ENCODE peak calls at places on chromosomes 12 and 14, in seven cellular contexts. K, Q, L, M, H, V and Y are unnamed samples.

GRCh38 chr12:124992874-124993567 is 424 bp upstream of the BRI3BP start:
- DNase-seq in M (peak), K (peak), L (peak), V (peak), Q (peak), H (peak), Y (peak)

GRCh38 chr12:108635997-108636808 is 2.5 kb upstream of the SELPLG start:
- DNase-seq in Q (no peak), L (no peak), H (no peak), V (no peak), M (no peak), K (no peak), Y (no peak)

GRCh38 chr14:105365101-105365500 is 33.2 kb upstream of the TEX22 start:
- DNase-seq in K (no peak), L (no peak), M (no peak), Q (no peak), H (no peak), V (no peak), Y (no peak)

GRCh38 chr12:47739959-47740358 is 14.7 kb upstream of the ENDOU start:
- DNase-seq in K (no peak), L (no peak), V (no peak), M (no peak), H (no peak), Q (no peak), Y (no peak)

GRCh38 chr12:132414634-132415340 is 75.2 kb upstream of the FBRSL1 start:
- DNase-seq in H (peak), M (peak), V (peak), K (peak), Q (peak), L (peak), Y (peak)

GRCh38 chr14:102774391-102775153 is 2.7 kb upstream of the TRAF3 start:
- DNase-seq in Q (peak), L (peak), K (peak), H (peak), V (peak), M (peak), Y (peak)

GRCh38 chr12:116236148-116236731 is 41.3 kb downstream of the MED13L start:
- DNase-seq in K (peak), L (peak), M (peak), Q (peak), V (peak), H (no peak), Y (peak)

GRCh38 chr12:45532113-45532512 is 197.4 kb upstream of the ARID2 start:
- DNase-seq in L (no peak), M (no peak), V (no peak), K (no peak), H (no peak), Q (no peak), Y (no peak)

GRCh38 chr14:70952485-70952884 is 45.2 kb downstream of the PCNX1 start:
- DNase-seq in L (no peak), V (no peak), M (no peak), Q (no peak), K (no peak), H (no peak), Y (no peak)

GRCh38 chr12:116037941-116038837 is 239.3 kb downstream of the MED13L start:
- DNase-seq in K (no peak), L (no peak), H (no peak), Q (no peak), V (peak), M (peak), Y (no peak)

GRCh38 chr14:38989917-38990546 is 113.0 kb downstream of the SEC23A start:
- DNase-seq in Q (no peak), V (no peak), L (no peak), H (no peak), M (no peak), K (no peak), Y (no peak)

GRCh38 chr12:13101854-13102375 is 1.6 kb downstream of the GSG1 start:
- DNase-seq in M (no peak), L (peak), K (peak), Q (peak), H (no peak), V (peak), Y (no peak)

GRCh38 chr14:91311284-91311662 is 66.8 kb upstream of the GPR68 start:
- DNase-seq in M (no peak), Q (no peak), V (peak), L (no peak), K (peak), H (no peak), Y (no peak)

GRCh38 chr14:70988452-70988851 is 81.2 kb downstream of the PCNX1 start:
- DNase-seq in K (peak), L (no peak), M (no peak), Q (no peak), H (no peak), V (no peak), Y (peak)

GRCh38 chr14:67269338-67270060 is 28.3 kb downstream of the PALS1 start:
- DNase-seq in L (no peak), V (no peak), H (no peak), Q (no peak), M (peak), K (no peak), Y (no peak)

GRCh38 chr12:3598896-3599295 is 107.9 kb downstream of the PRMT8 start:
- DNase-seq in H (no peak), V (no peak), L (no peak), Q (no peak), K (no peak), M (no peak), Y (no peak)

GRCh38 chr14:66268802-66269334 is 217.3 kb upstream of the CCDC196 start:
- DNase-seq in H (no peak), K (no peak), L (no peak), V (no peak), M (no peak), Q (no peak), Y (no peak)

GRCh38 chr12:29580971-29581370 is 83.5 kb upstream of the OVCH1 start:
- DNase-seq in Q (no peak), L (no peak), K (no peak), H (no peak), V (no peak), M (no peak), Y (no peak)

GRCh38 chr12:105331805-105332251 is 1.3 kb downstream of the C12orf75 start:
- DNase-seq in M (no peak), K (peak), Q (peak), L (no peak), V (peak), H (no peak), Y (no peak)

GRCh38 chr12:106642991-106643390 is 60.2 kb downstream of the RFX4 start:
- DNase-seq in L (no peak), H (no peak), K (no peak), V (no peak), Q (no peak), M (no peak), Y (no peak)

GRCh38 chr12:106480259-106480658 is 102.5 kb upstream of the RFX4 start:
- DNase-seq in V (no peak), M (no peak), L (no peak), H (no peak), Q (peak), K (no peak), Y (no peak)

GRCh38 chr12:62995097-62995496 is 60.1 kb upstream of the PPM1H start:
- DNase-seq in K (no peak), L (no peak), V (no peak), H (no peak), M (no peak), Q (no peak), Y (no peak)

GRCh38 chr12:50257226-50258166 is 25.8 kb downstream of the LIMA1 start:
- DNase-seq in H (no peak), Q (no peak), V (no peak), L (no peak), K (no peak), M (no peak), Y (no peak)

GRCh38 chr12:51470116-51470515 is 45.5 kb downstream of the SLC4A8 start:
- DNase-seq in L (no peak), K (no peak), V (no peak), M (no peak), H (no peak), Q (no peak), Y (no peak)

GRCh38 chr12:123843912-123844748 is 82.0 kb downstream of the DNAH10 start:
- DNase-seq in M (no peak), V (no peak), H (no peak), Q (no peak), K (no peak), L (no peak), Y (no peak)

GRCh38 chr14:64612021-64612380 is 62.2 kb downstream of the PPP1R36 start:
- DNase-seq in Q (no peak), L (no peak), V (peak), K (no peak), H (no peak), M (peak), Y (no peak)

GRCh38 chr14:100899841-100900771 is 3.4 kb downstream of the RTL1 start:
- DNase-seq in M (no peak), H (no peak), Q (no peak), L (no peak), V (peak), K (no peak), Y (no peak)

GRCh38 chr12:120234643-120235368 is 30.7 kb downstream of the PXN start:
- DNase-seq in H (no peak), K (no peak), L (no peak), V (peak), M (peak), Q (peak), Y (peak)

GRCh38 chr14:40656301-40656700 is 950.4 kb upstream of the LRFN5 start:
- DNase-seq in L (no peak), V (peak), M (peak), K (no peak), H (no peak), Q (no peak), Y (no peak)

GRCh38 chr14:51547260-51547659 is 104.5 kb upstream of the FRMD6 start:
- DNase-seq in Q (no peak), K (no peak), M (peak), V (peak), H (no peak), L (no peak), Y (no peak)

GRCh38 chr12:109020136-109020535 is 732 bp downstream of the SVOP start:
- DNase-seq in K (no peak), V (no peak), Q (no peak), H (no peak), M (no peak), L (no peak), Y (no peak)